ENCODE peak calls at places on chromosomes 11 and 22, in eight cellular contexts. One of them, this sample, is unnamed.

GRCh38 chr22:38338772-38339379 is 21.6 kb upstream of the CSNK1E start:
- DNase-seq in COR-L47: no peak
- DNase-seq in left colon: no peak
- DNase-seq in activated CD4-positive, alpha-beta T cell treated with anti-CD3 and anti-CD28 coated beads for 24 hours: no peak
- DNase-seq in fibroblast of the aortic adventitia: no peak
- DNase-seq in naive thymus-derived CD4-positive, alpha-beta T cell: no peak
- DNase-seq in ovary: peak
- DNase-seq in Right ventricle myocardium superior: no peak
- DNase-seq in this sample: no peak

GRCh38 chr11:110762596-110762995 is 50.4 kb upstream of the ARHGAP20 start:
- DNase-seq in ovary: no peak
- DNase-seq in left colon: no peak
- DNase-seq in naive thymus-derived CD4-positive, alpha-beta T cell: no peak
- DNase-seq in activated CD4-positive, alpha-beta T cell treated with anti-CD3 and anti-CD28 coated beads for 24 hours: no peak
- DNase-seq in fibroblast of the aortic adventitia: peak
- DNase-seq in Right ventricle myocardium superior: no peak
- DNase-seq in COR-L47: no peak
- DNase-seq in this sample: no peak

GRCh38 chr11:64842366-64842759 is 2.1 kb downstream of the CDC42BPG start:
- DNase-seq in Right ventricle myocardium superior: no peak
- DNase-seq in fibroblast of the aortic adventitia: no peak
- DNase-seq in naive thymus-derived CD4-positive, alpha-beta T cell: no peak
- DNase-seq in left colon: no peak
- DNase-seq in activated CD4-positive, alpha-beta T cell treated with anti-CD3 and anti-CD28 coated beads for 24 hours: no peak
- DNase-seq in COR-L47: no peak
- DNase-seq in ovary: no peak
- DNase-seq in this sample: no peak

GRCh38 chr11:64007629-64008282 is 21.5 kb downstream of the OTUB1 start:
- DNase-seq in naive thymus-derived CD4-positive, alpha-beta T cell: no peak
- DNase-seq in activated CD4-positive, alpha-beta T cell treated with anti-CD3 and anti-CD28 coated beads for 24 hours: no peak
- DNase-seq in Right ventricle myocardium superior: peak
- DNase-seq in left colon: peak
- DNase-seq in fibroblast of the aortic adventitia: peak
- DNase-seq in ovary: peak
- DNase-seq in COR-L47: no peak
- DNase-seq in this sample: peak

GRCh38 chr11:69239320-69240040 is 54.5 kb upstream of the MYEOV start:
- DNase-seq in activated CD4-positive, alpha-beta T cell treated with anti-CD3 and anti-CD28 coated beads for 24 hours: no peak
- DNase-seq in fibroblast of the aortic adventitia: no peak
- DNase-seq in Right ventricle myocardium superior: no peak
- DNase-seq in ovary: no peak
- DNase-seq in left colon: no peak
- DNase-seq in COR-L47: no peak
- DNase-seq in naive thymus-derived CD4-positive, alpha-beta T cell: no peak
- DNase-seq in this sample: no peak

GRCh38 chr11:75525433-75526191 is at the start of gene GDPD5:
- DNase-seq in Right ventricle myocardium superior: peak
- DNase-seq in COR-L47: peak
- DNase-seq in fibroblast of the aortic adventitia: peak
- DNase-seq in naive thymus-derived CD4-positive, alpha-beta T cell: peak
- DNase-seq in ovary: peak
- DNase-seq in activated CD4-positive, alpha-beta T cell treated with anti-CD3 and anti-CD28 coated beads for 24 hours: peak
- DNase-seq in left colon: peak
- DNase-seq in this sample: peak

GRCh38 chr22:44050766-44051747 is 27.0 kb downstream of the PARVB start:
- DNase-seq in activated CD4-positive, alpha-beta T cell treated with anti-CD3 and anti-CD28 coated beads for 24 hours: no peak
- DNase-seq in fibroblast of the aortic adventitia: no peak
- DNase-seq in ovary: no peak
- DNase-seq in naive thymus-derived CD4-positive, alpha-beta T cell: no peak
- DNase-seq in COR-L47: no peak
- DNase-seq in Right ventricle myocardium superior: peak
- DNase-seq in left colon: no peak
- DNase-seq in this sample: no peak

GRCh38 chr11:1036303-1036923 is at the start of gene MUC6:
- DNase-seq in naive thymus-derived CD4-positive, alpha-beta T cell: no peak
- DNase-seq in Right ventricle myocardium superior: no peak
- DNase-seq in activated CD4-positive, alpha-beta T cell treated with anti-CD3 and anti-CD28 coated beads for 24 hours: no peak
- DNase-seq in COR-L47: peak
- DNase-seq in fibroblast of the aortic adventitia: no peak
- DNase-seq in left colon: no peak
- DNase-seq in ovary: no peak
- DNase-seq in this sample: no peak

GRCh38 chr11:7571640-7572000 is 57.8 kb downstream of the PPFIBP2 start:
- DNase-seq in activated CD4-positive, alpha-beta T cell treated with anti-CD3 and anti-CD28 coated beads for 24 hours: peak
- DNase-seq in fibroblast of the aortic adventitia: peak
- DNase-seq in naive thymus-derived CD4-positive, alpha-beta T cell: no peak
- DNase-seq in ovary: peak
- DNase-seq in Right ventricle myocardium superior: peak
- DNase-seq in COR-L47: peak
- DNase-seq in left colon: peak
- DNase-seq in this sample: no peak

GRCh38 chr22:16808744-16809143 is 16.5 kb downstream of the XKR3 start:
- DNase-seq in COR-L47: no peak
- DNase-seq in fibroblast of the aortic adventitia: no peak
- DNase-seq in ovary: no peak
- DNase-seq in left colon: no peak
- DNase-seq in naive thymus-derived CD4-positive, alpha-beta T cell: no peak
- DNase-seq in Right ventricle myocardium superior: no peak
- DNase-seq in activated CD4-positive, alpha-beta T cell treated with anti-CD3 and anti-CD28 coated beads for 24 hours: no peak
- DNase-seq in this sample: no peak

GRCh38 chr11:103532133-103532788 is 423.0 kb downstream of the DYNC2H1 start:
- DNase-seq in activated CD4-positive, alpha-beta T cell treated with anti-CD3 and anti-CD28 coated beads for 24 hours: no peak
- DNase-seq in left colon: no peak
- DNase-seq in naive thymus-derived CD4-positive, alpha-beta T cell: no peak
- DNase-seq in Right ventricle myocardium superior: no peak
- DNase-seq in COR-L47: no peak
- DNase-seq in fibroblast of the aortic adventitia: peak
- DNase-seq in ovary: no peak
- DNase-seq in this sample: no peak

GRCh38 chr11:68821670-68822069 is 20.0 kb downstream of the CPT1A start:
- DNase-seq in ovary: no peak
- DNase-seq in activated CD4-positive, alpha-beta T cell treated with anti-CD3 and anti-CD28 coated beads for 24 hours: no peak
- DNase-seq in left colon: no peak
- DNase-seq in fibroblast of the aortic adventitia: no peak
- DNase-seq in naive thymus-derived CD4-positive, alpha-beta T cell: no peak
- DNase-seq in COR-L47: no peak
- DNase-seq in Right ventricle myocardium superior: no peak
- DNase-seq in this sample: no peak

GRCh38 chr22:17540481-17540880 is 22.8 kb upstream of the SLC25A18 start:
- DNase-seq in fibroblast of the aortic adventitia: no peak
- DNase-seq in ovary: no peak
- DNase-seq in activated CD4-positive, alpha-beta T cell treated with anti-CD3 and anti-CD28 coated beads for 24 hours: no peak
- DNase-seq in COR-L47: no peak
- DNase-seq in naive thymus-derived CD4-positive, alpha-beta T cell: no peak
- DNase-seq in Right ventricle myocardium superior: no peak
- DNase-seq in left colon: no peak
- DNase-seq in this sample: no peak

GRCh38 chr11:17343907-17344306 is 7.7 kb upstream of the NCR3LG1 start:
- DNase-seq in fibroblast of the aortic adventitia: peak
- DNase-seq in ovary: no peak
- DNase-seq in Right ventricle myocardium superior: no peak
- DNase-seq in activated CD4-positive, alpha-beta T cell treated with anti-CD3 and anti-CD28 coated beads for 24 hours: peak
- DNase-seq in naive thymus-derived CD4-positive, alpha-beta T cell: no peak
- DNase-seq in COR-L47: no peak
- DNase-seq in left colon: no peak
- DNase-seq in this sample: no peak

GRCh38 chr11:4704790-4705334 is 278 bp downstream of the MMP26 start:
- DNase-seq in COR-L47: no peak
- DNase-seq in fibroblast of the aortic adventitia: no peak
- DNase-seq in left colon: no peak
- DNase-seq in Right ventricle myocardium superior: no peak
- DNase-seq in activated CD4-positive, alpha-beta T cell treated with anti-CD3 and anti-CD28 coated beads for 24 hours: no peak
- DNase-seq in ovary: no peak
- DNase-seq in naive thymus-derived CD4-positive, alpha-beta T cell: no peak
- DNase-seq in this sample: no peak

GRCh38 chr11:61133145-61133544 is 28.1 kb downstream of the VPS37C start:
- DNase-seq in activated CD4-positive, alpha-beta T cell treated with anti-CD3 and anti-CD28 coated beads for 24 hours: no peak
- DNase-seq in ovary: no peak
- DNase-seq in left colon: no peak
- DNase-seq in COR-L47: no peak
- DNase-seq in naive thymus-derived CD4-positive, alpha-beta T cell: no peak
- DNase-seq in Right ventricle myocardium superior: no peak
- DNase-seq in fibroblast of the aortic adventitia: no peak
- DNase-seq in this sample: no peak

GRCh38 chr11:125280646-125281045 is 116.1 kb downstream of the PKNOX2 start:
- DNase-seq in naive thymus-derived CD4-positive, alpha-beta T cell: no peak
- DNase-seq in activated CD4-positive, alpha-beta T cell treated with anti-CD3 and anti-CD28 coated beads for 24 hours: no peak
- DNase-seq in left colon: no peak
- DNase-seq in ovary: no peak
- DNase-seq in Right ventricle myocardium superior: no peak
- DNase-seq in fibroblast of the aortic adventitia: no peak
- DNase-seq in COR-L47: no peak
- DNase-seq in this sample: no peak

GRCh38 chr11:1396375-1396841 is 6.7 kb downstream of the BRSK2 start:
- DNase-seq in COR-L47: no peak
- DNase-seq in Right ventricle myocardium superior: peak
- DNase-seq in naive thymus-derived CD4-positive, alpha-beta T cell: no peak
- DNase-seq in fibroblast of the aortic adventitia: no peak
- DNase-seq in ovary: no peak
- DNase-seq in activated CD4-positive, alpha-beta T cell treated with anti-CD3 and anti-CD28 coated beads for 24 hours: no peak
- DNase-seq in left colon: no peak
- DNase-seq in this sample: no peak

GRCh38 chr11:33319965-33320813 is 63.0 kb downstream of the HIPK3 start:
- DNase-seq in COR-L47: no peak
- DNase-seq in Right ventricle myocardium superior: no peak
- DNase-seq in fibroblast of the aortic adventitia: no peak
- DNase-seq in naive thymus-derived CD4-positive, alpha-beta T cell: no peak
- DNase-seq in ovary: no peak
- DNase-seq in left colon: no peak
- DNase-seq in activated CD4-positive, alpha-beta T cell treated with anti-CD3 and anti-CD28 coated beads for 24 hours: no peak
- DNase-seq in this sample: no peak

GRCh38 chr11:67584205-67584880 is 731 bp downstream of the GSTP1 start:
- DNase-seq in COR-L47: no peak
- DNase-seq in fibroblast of the aortic adventitia: peak
- DNase-seq in activated CD4-positive, alpha-beta T cell treated with anti-CD3 and anti-CD28 coated beads for 24 hours: no peak
- DNase-seq in naive thymus-derived CD4-positive, alpha-beta T cell: peak
- DNase-seq in ovary: peak
- DNase-seq in Right ventricle myocardium superior: peak
- DNase-seq in left colon: peak
- DNase-seq in this sample: peak

GRCh38 chr22:18994780-18995711 is 59.0 kb upstream of the PRODH start:
- DNase-seq in naive thymus-derived CD4-positive, alpha-beta T cell: no peak
- DNase-seq in activated CD4-positive, alpha-beta T cell treated with anti-CD3 and anti-CD28 coated beads for 24 hours: no peak
- DNase-seq in ovary: no peak
- DNase-seq in Right ventricle myocardium superior: no peak
- DNase-seq in COR-L47: no peak
- DNase-seq in left colon: peak
- DNase-seq in fibroblast of the aortic adventitia: no peak
- DNase-seq in this sample: no peak

GRCh38 chr22:31102441-31103081 is 4.8 kb downstream of the SELENOM start:
- DNase-seq in left colon: peak
- DNase-seq in fibroblast of the aortic adventitia: peak
- DNase-seq in ovary: peak
- DNase-seq in COR-L47: no peak
- DNase-seq in naive thymus-derived CD4-positive, alpha-beta T cell: no peak
- DNase-seq in activated CD4-positive, alpha-beta T cell treated with anti-CD3 and anti-CD28 coated beads for 24 hours: no peak
- DNase-seq in Right ventricle myocardium superior: peak
- DNase-seq in this sample: peak

GRCh38 chr11:114169321-114169749 is 109.8 kb downstream of the ZBTB16 start:
- DNase-seq in fibroblast of the aortic adventitia: no peak
- DNase-seq in ovary: no peak
- DNase-seq in naive thymus-derived CD4-positive, alpha-beta T cell: no peak
- DNase-seq in activated CD4-positive, alpha-beta T cell treated with anti-CD3 and anti-CD28 coated beads for 24 hours: no peak
- DNase-seq in left colon: no peak
- DNase-seq in Right ventricle myocardium superior: no peak
- DNase-seq in COR-L47: no peak
- DNase-seq in this sample: no peak

GRCh38 chr22:40890881-40891280 is 29.0 kb upstream of the DNAJB7 start:
- DNase-seq in left colon: no peak
- DNase-seq in Right ventricle myocardium superior: no peak
- DNase-seq in naive thymus-derived CD4-positive, alpha-beta T cell: no peak
- DNase-seq in COR-L47: no peak
- DNase-seq in activated CD4-positive, alpha-beta T cell treated with anti-CD3 and anti-CD28 coated beads for 24 hours: no peak
- DNase-seq in ovary: no peak
- DNase-seq in fibroblast of the aortic adventitia: peak
- DNase-seq in this sample: no peak

GRCh38 chr11:78742430-78742829 is 167.8 kb upstream of the NARS2 start:
- DNase-seq in COR-L47: peak
- DNase-seq in ovary: no peak
- DNase-seq in Right ventricle myocardium superior: peak
- DNase-seq in naive thymus-derived CD4-positive, alpha-beta T cell: no peak
- DNase-seq in activated CD4-positive, alpha-beta T cell treated with anti-CD3 and anti-CD28 coated beads for 24 hours: no peak
- DNase-seq in left colon: peak
- DNase-seq in fibroblast of the aortic adventitia: peak
- DNase-seq in this sample: peak

GRCh38 chr11:34625576-34625975 is 4.7 kb downstream of the EHF start:
- DNase-seq in ovary: no peak
- DNase-seq in naive thymus-derived CD4-positive, alpha-beta T cell: no peak
- DNase-seq in activated CD4-positive, alpha-beta T cell treated with anti-CD3 and anti-CD28 coated beads for 24 hours: no peak
- DNase-seq in left colon: no peak
- DNase-seq in fibroblast of the aortic adventitia: no peak
- DNase-seq in COR-L47: no peak
- DNase-seq in Right ventricle myocardium superior: no peak
- DNase-seq in this sample: no peak

GRCh38 chr11:12099132-12099873 is 11.1 kb upstream of the MICAL2 start:
- DNase-seq in activated CD4-positive, alpha-beta T cell treated with anti-CD3 and anti-CD28 coated beads for 24 hours: no peak
- DNase-seq in Right ventricle myocardium superior: no peak
- DNase-seq in naive thymus-derived CD4-positive, alpha-beta T cell: no peak
- DNase-seq in ovary: no peak
- DNase-seq in left colon: no peak
- DNase-seq in fibroblast of the aortic adventitia: no peak
- DNase-seq in COR-L47: no peak
- DNase-seq in this sample: no peak

GRCh38 chr22:39275814-39276443 is 31.1 kb upstream of the PDGFB start:
- DNase-seq in Right ventricle myocardium superior: no peak
- DNase-seq in activated CD4-positive, alpha-beta T cell treated with anti-CD3 and anti-CD28 coated beads for 24 hours: no peak
- DNase-seq in naive thymus-derived CD4-positive, alpha-beta T cell: no peak
- DNase-seq in COR-L47: no peak
- DNase-seq in left colon: no peak
- DNase-seq in ovary: no peak
- DNase-seq in fibroblast of the aortic adventitia: no peak
- DNase-seq in this sample: no peak

GRCh38 chr11:109486129-109486528 is 64.1 kb downstream of the C11orf87 start:
- DNase-seq in fibroblast of the aortic adventitia: no peak
- DNase-seq in activated CD4-positive, alpha-beta T cell treated with anti-CD3 and anti-CD28 coated beads for 24 hours: no peak
- DNase-seq in left colon: no peak
- DNase-seq in naive thymus-derived CD4-positive, alpha-beta T cell: no peak
- DNase-seq in COR-L47: peak
- DNase-seq in Right ventricle myocardium superior: no peak
- DNase-seq in ovary: no peak
- DNase-seq in this sample: peak

GRCh38 chr11:116984186-116984585 is 114.0 kb downstream of the SIK3 start:
- DNase-seq in left colon: no peak
- DNase-seq in naive thymus-derived CD4-positive, alpha-beta T cell: no peak
- DNase-seq in ovary: no peak
- DNase-seq in activated CD4-positive, alpha-beta T cell treated with anti-CD3 and anti-CD28 coated beads for 24 hours: no peak
- DNase-seq in fibroblast of the aortic adventitia: no peak
- DNase-seq in COR-L47: no peak
- DNase-seq in Right ventricle myocardium superior: no peak
- DNase-seq in this sample: no peak

GRCh38 chr11:111694851-111695250 is 71.3 kb downstream of the PPP2R1B start:
- DNase-seq in Right ventricle myocardium superior: peak
- DNase-seq in naive thymus-derived CD4-positive, alpha-beta T cell: no peak
- DNase-seq in fibroblast of the aortic adventitia: peak
- DNase-seq in left colon: no peak
- DNase-seq in activated CD4-positive, alpha-beta T cell treated with anti-CD3 and anti-CD28 coated beads for 24 hours: no peak
- DNase-seq in ovary: no peak
- DNase-seq in COR-L47: no peak
- DNase-seq in this sample: no peak

GRCh38 chr11:76030973-76031590 is 175.2 kb downstream of the WNT11 start:
- DNase-seq in naive thymus-derived CD4-positive, alpha-beta T cell: no peak
- DNase-seq in fibroblast of the aortic adventitia: peak
- DNase-seq in COR-L47: no peak
- DNase-seq in activated CD4-positive, alpha-beta T cell treated with anti-CD3 and anti-CD28 coated beads for 24 hours: no peak
- DNase-seq in left colon: no peak
- DNase-seq in ovary: no peak
- DNase-seq in Right ventricle myocardium superior: no peak
- DNase-seq in this sample: no peak

GRCh38 chr22:23938328-23939016 is 22.5 kb downstream of the GSTT2B start:
- DNase-seq in left colon: no peak
- DNase-seq in naive thymus-derived CD4-positive, alpha-beta T cell: no peak
- DNase-seq in fibroblast of the aortic adventitia: no peak
- DNase-seq in COR-L47: no peak
- DNase-seq in ovary: no peak
- DNase-seq in Right ventricle myocardium superior: no peak
- DNase-seq in activated CD4-positive, alpha-beta T cell treated with anti-CD3 and anti-CD28 coated beads for 24 hours: no peak
- DNase-seq in this sample: no peak

GRCh38 chr11:113289341-113290187 is 24.8 kb upstream of the TTC12 start:
- DNase-seq in ovary: peak
- DNase-seq in Right ventricle myocardium superior: peak
- DNase-seq in activated CD4-positive, alpha-beta T cell treated with anti-CD3 and anti-CD28 coated beads for 24 hours: peak
- DNase-seq in COR-L47: peak
- DNase-seq in naive thymus-derived CD4-positive, alpha-beta T cell: peak
- DNase-seq in fibroblast of the aortic adventitia: peak
- DNase-seq in left colon: peak
- DNase-seq in this sample: peak

This sample was measured in mucosa of descending colon.